ENCODE peak calls at places on chromosomes 7 and 10, in seven cellular contexts. J, H, B, U, D, T and E are unnamed samples.
A peak's percentile ranks its signal among the peaks of the same experiment; 100 is the strongest.

GRCh38 chr7:105452085-105452484 is 63.4 kb upstream of the SRPK2 start:
- DNase-seq in D (no peak), B (no peak), T (no peak), U (no peak), J (no peak), H (no peak), E (no peak)

GRCh38 chr10:79102056-79102874 is 33.5 kb downstream of the ZMIZ1 start:
- DNase-seq in U (peak; percentile 42), B (peak; percentile 81), J (no peak), T (no peak), H (no peak), D (peak; percentile 72), E (no peak)

GRCh38 chr10:121159670-121160069 is 308.5 kb downstream of the WDR11 start:
- DNase-seq in U (no peak), J (no peak), B (no peak), D (no peak), T (no peak), H (no peak), E (no peak)

GRCh38 chr7:33733865-33734650 is 171.3 kb upstream of the BMPER start:
- DNase-seq in T (no peak), D (peak; percentile 83), H (no peak), B (peak; percentile 73), J (no peak), U (no peak), E (no peak)

GRCh38 chr10:92087750-92088395 is 164.3 kb downstream of the BTAF1 start:
- DNase-seq in T (peak; percentile 33), J (peak; percentile 58), U (peak; percentile 57), D (no peak), B (peak; percentile 80), H (peak; percentile 22), E (peak; percentile 67)

GRCh38 chr10:126062132-126063032 is 166.0 kb downstream of the FANK1 start:
- DNase-seq in U (no peak), J (peak; percentile 69), H (no peak), T (no peak), B (no peak), D (no peak), E (no peak)

GRCh38 chr7:135913404-135913803 is 63.8 kb downstream of the MTPN start:
- DNase-seq in D (no peak), U (no peak), T (no peak), H (no peak), B (no peak), J (no peak), E (no peak)

GRCh38 chr7:151756076-151756731 is 120.7 kb downstream of the PRKAG2 start:
- DNase-seq in T (peak; percentile 56), D (no peak), H (no peak), B (no peak), U (no peak), J (no peak), E (peak; percentile 96)

GRCh38 chr10:112991888-112992491 is 41.9 kb downstream of the TCF7L2 start:
- DNase-seq in J (peak; percentile 65), D (no peak), H (no peak), B (no peak), T (no peak), U (no peak), E (no peak)

GRCh38 chr7:2360791-2361190 is 6.2 kb downstream of the EIF3B start:
- DNase-seq in D (no peak), U (no peak), H (no peak), T (no peak), B (no peak), J (no peak), E (no peak)

GRCh38 chr10:63702107-63702506 is 180.9 kb downstream of the REEP3 start:
- DNase-seq in T (no peak), U (no peak), H (no peak), J (no peak), B (no peak), D (no peak), E (no peak)

GRCh38 chr10:70622981-70623844 is 20.7 kb upstream of the PRF1 start:
- DNase-seq in J (no peak), H (no peak), T (no peak), U (no peak), D (no peak), B (no peak), E (no peak)

GRCh38 chr10:94212876-94213595 is 149.7 kb downstream of the NOC3L start:
- DNase-seq in B (no peak), J (no peak), U (no peak), T (no peak), D (no peak), H (no peak), E (no peak)

GRCh38 chr10:126157127-126157526 is 231.2 kb downstream of the ADAM12 start:
- DNase-seq in B (no peak), D (no peak), T (no peak), J (no peak), H (no peak), U (no peak), E (no peak)

GRCh38 chr10:4450981-4451501 is 375.0 kb upstream of the AKR1E2 start:
- DNase-seq in D (no peak), J (no peak), H (no peak), T (no peak), U (no peak), B (no peak), E (no peak)

GRCh38 chr7:70630647-70631457 is 501.1 kb upstream of the GALNT17 start:
- DNase-seq in J (no peak), H (no peak), D (no peak), B (no peak), U (peak; percentile 63), T (no peak), E (no peak)

GRCh38 chr7:69684955-69685631 is 86.8 kb downstream of the AUTS2 start:
- DNase-seq in U (no peak), T (no peak), J (no peak), B (no peak), D (no peak), H (no peak), E (no peak)

GRCh38 chr10:50582766-50583762 is 40.7 kb downstream of the SGMS1 start:
- DNase-seq in D (no peak), T (no peak), B (no peak), H (no peak), J (no peak), U (no peak), E (no peak)

GRCh38 chr7:2609001-2609411 is 22.8 kb upstream of the TTYH3 start:
- DNase-seq in D (no peak), J (no peak), B (peak; percentile 56), T (peak; percentile 16), H (no peak), U (no peak), E (peak; percentile 70)

GRCh38 chr7:82975811-82976468 is 186.7 kb downstream of the PCLO start:
- DNase-seq in T (no peak), J (no peak), U (no peak), D (no peak), B (no peak), H (no peak), E (no peak)

DNA sequence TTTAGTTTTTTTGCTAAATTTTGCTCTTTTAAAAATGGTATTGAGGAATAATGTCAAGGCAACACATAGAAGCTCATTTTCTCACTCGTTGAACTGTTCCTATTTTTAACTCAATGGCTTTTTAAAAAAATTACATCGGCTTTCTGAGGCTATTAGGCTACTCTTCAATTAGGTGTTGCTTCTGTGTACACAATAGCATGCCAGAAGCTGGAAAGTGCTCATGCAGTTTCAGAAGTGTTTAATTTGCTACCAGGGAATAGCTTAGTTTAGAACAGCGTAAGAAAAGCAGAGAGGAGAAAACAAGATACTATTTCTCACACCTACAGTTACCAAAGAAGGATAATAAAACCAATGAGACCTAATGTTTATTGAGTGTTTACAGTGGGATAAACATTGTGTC is 157.4 kb downstream of the NXPH1 start:
- DNase-seq in J (no peak), T (no peak), D (no peak), H (no peak), B (no peak), U (no peak), E (no peak)
- TF ChIP-seq CTCF in J (no peak), T (no peak), D (no peak), H (no peak), B (no peak), U (no peak), E (no peak)

GRCh38 chr10:15725603-15726002 is 5.9 kb upstream of the ITGA8 start:
- DNase-seq in J (no peak), B (peak; percentile 74), T (no peak), D (no peak), H (no peak), U (no peak), E (no peak)
- TF ChIP-seq CTCF in J (no peak), B (peak; percentile 74), T (no peak), D (peak; percentile 42), H (no peak), U (no peak), E (no peak)

DNA sequence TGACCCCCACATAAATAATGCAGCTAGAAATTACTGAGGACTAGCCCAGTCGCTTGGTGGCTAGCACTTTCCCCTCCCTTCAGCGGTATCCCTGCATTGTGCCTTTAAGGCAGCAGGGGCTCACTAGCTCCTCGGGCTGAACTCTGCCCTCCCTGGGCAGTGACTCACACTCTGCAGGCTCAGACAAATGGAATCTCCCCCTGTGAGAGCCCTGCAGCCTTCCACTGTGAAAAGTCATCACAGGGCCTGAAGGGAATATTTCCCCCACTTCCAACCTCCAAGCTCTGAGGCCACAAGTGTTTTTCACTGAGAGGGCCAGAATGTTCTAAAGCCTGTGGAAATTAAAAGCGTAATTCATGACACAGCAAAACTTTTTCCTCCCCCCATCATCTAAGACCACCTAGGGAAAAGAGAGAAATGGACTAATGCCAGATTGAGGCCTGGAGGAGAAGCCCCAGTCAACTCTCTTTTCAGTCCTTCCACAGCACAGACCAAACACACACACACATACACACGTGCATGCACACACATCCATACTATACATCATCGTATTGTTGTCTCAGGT is 93.6 kb upstream of the COL1A2 start:
- DNase-seq in H (no peak), J (no peak), D (no peak), B (peak; percentile 56), U (peak; percentile 45), T (no peak), E (no peak)
- TF ChIP-seq CTCF in H (no peak), J (no peak), D (no peak), B (peak; percentile 30), U (no peak), T (no peak), E (no peak)

GRCh38 chr10:119189811-119190282 is 11.2 kb upstream of the PRDX3 start:
- DNase-seq in U (no peak), H (no peak), B (no peak), D (no peak), J (no peak), T (no peak), E (no peak)
- TF ChIP-seq CTCF in U (no peak), H (no peak), B (no peak), D (no peak), J (no peak), T (no peak), E (no peak)